ENCODE peak calls at places on chromosomes 5 and 9, in six cellular contexts. A is left ventricle myocardium inferior, W is psoas muscle, U is PC-3, V is kidney, R is lower lobe of right lung. K is an unnamed sample. For H3K36me3, the result is how much of the 10 kb centered on the place peaks cover.

GRCh38 chr9:109117856-109118801 is 1.6 kb downstream of the TMEM245 start:
- DNase-seq in W (peak), V (peak), R (no peak), U (peak), A (no peak), K (no peak)

GRCh38 chr5:107092695-107093094 is 578.0 kb downstream of the EFNA5 start:
- DNase-seq in V (no peak), A (no peak), R (no peak), W (no peak), U (peak), K (no peak)

GRCh38 chr9:89664896-89665329 is 60.1 kb downstream of the GADD45G start:
- DNase-seq in R (peak), U (peak), W (no peak), V (peak), A (no peak), K (no peak)

GRCh38 chr5:160887780-160888179 is 35.8 kb upstream of the ATP10B start:
- DNase-seq in V (no peak), U (no peak), R (no peak), W (no peak), A (no peak), K (no peak)

GRCh38 chr9:126472446-126472845 is 141.3 kb upstream of the LMX1B start:
- DNase-seq in R (no peak), A (no peak), U (no peak), W (no peak), V (no peak), K (no peak)

GRCh38 chr5:136082390-136083193 is 50.1 kb upstream of the SMAD5 start:
- DNase-seq in W (peak), V (peak), A (peak), R (peak), U (peak), K (no peak)

GRCh38 chr5:134649163-134649916 is 755 bp downstream of the SEC24A start:
- DNase-seq in U (no peak), W (peak), A (no peak), R (peak), V (peak), K (no peak)

GRCh38 chr5:18354828-18355227 is 720.6 kb downstream of the TAF11L14 start:
- DNase-seq in U (no peak), W (no peak), V (no peak), R (no peak), A (no peak), K (no peak)

GRCh38 chr9:123343428-123344272 is 12.3 kb upstream of the CRB2 start:
- DNase-seq in A (no peak), R (no peak), U (no peak), V (no peak), W (no peak), K (no peak)

GRCh38 chr9:34664281-34665108 is 2.0 kb upstream of the CCL27 start:
- DNase-seq in U (peak), V (peak), W (peak), A (peak), R (peak), K (no peak)

GRCh38 chr9:116411506-116411905 is 257.9 kb downstream of the PAPPA start:
- DNase-seq in R (no peak), A (no peak), W (no peak), V (no peak), U (no peak), K (no peak)

GRCh38 chr5:73682176-73682575 is 56.2 kb downstream of the ARHGEF28 start:
- DNase-seq in V (no peak), U (no peak), A (no peak), W (no peak), R (no peak), K (no peak)

GRCh38 chr9:99272866-99273265 is 50.8 kb downstream of the SEC61B start:
- DNase-seq in W (no peak), U (no peak), V (no peak), A (no peak), R (no peak), K (no peak)

GRCh38 chr5:122756263-122756911 is 18.5 kb upstream of the SNX2 start:
- DNase-seq in R (no peak), U (peak), A (no peak), V (no peak), W (no peak), K (peak)

GRCh38 chr9:124839612-124840299 is 13.5 kb upstream of the WDR38 start:
- DNase-seq in A (no peak), W (no peak), V (peak), R (no peak), U (peak), K (no peak)

GRCh38 chr9:136584401-136585328 is 38.8 kb upstream of the NOTCH1 start:
- DNase-seq in U (no peak), A (no peak), R (no peak), V (peak), W (no peak), K (no peak)

GRCh38 chr9:131503626-131504465 is 1.1 kb downstream of the POMT1 start:
- DNase-seq in U (peak), W (no peak), R (no peak), A (no peak), V (no peak), K (no peak)

GRCh38 chr9:19057033-19057432 is 7.8 kb downstream of the RRAGA start:
- DNase-seq in U (no peak), R (no peak), W (no peak), V (no peak), A (no peak), K (no peak)

GRCh38 chr5:173178369-173178910 is 34.1 kb downstream of the BNIP1 start:
- DNase-seq in W (no peak), R (no peak), A (no peak), U (no peak), V (no peak), K (no peak)

GRCh38 chr5:173172166-173172565 is 27.8 kb downstream of the BNIP1 start:
- DNase-seq in A (no peak), W (no peak), R (no peak), V (no peak), U (no peak), K (no peak)

GRCh38 chr5:173180331-173180730 is 36.0 kb downstream of the BNIP1 start:
- DNase-seq in W (no peak), V (no peak), A (no peak), R (no peak), U (no peak), K (no peak)

DNA sequence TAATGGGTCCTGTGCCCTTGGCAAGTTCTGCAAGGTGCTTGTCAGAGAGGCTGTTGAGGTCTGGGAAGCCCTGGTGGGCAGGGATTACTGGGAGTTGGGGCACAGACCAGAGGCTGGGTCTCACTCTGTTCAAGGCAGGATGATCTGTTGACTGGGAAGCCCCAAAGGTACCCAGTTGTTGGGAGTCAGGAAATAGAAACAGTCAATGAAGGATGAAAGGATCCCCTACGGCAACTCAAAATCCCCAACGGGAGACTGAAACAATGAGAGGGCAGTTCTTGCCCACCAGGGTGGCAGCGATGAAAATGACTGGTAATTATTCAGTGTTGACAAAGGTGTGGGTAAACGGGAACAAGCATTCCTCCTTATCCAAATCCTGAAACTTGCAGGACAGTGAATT is 31.2 kb downstream of the BNIP1 start:
- DNase-seq in R (no peak), W (no peak), U (no peak), A (no peak), V (no peak), K (no peak)
- TF ChIP-seq CTCF in R (no peak), W (no peak), U (no peak), A (no peak), V (no peak), K (no peak)

GRCh38 chr5:64796301-64796700 is 27.6 kb downstream of the CWC27 start:
- DNase-seq in V (no peak), W (no peak), U (no peak), A (no peak), R (no peak), K (no peak)
- H3K36me3 ChIP-seq in V (under half), W (under half), U (under half), A (under half), R (under half), K (under half)

GRCh38 chr5:141149812-141150211 is at the start of gene PCDHB6:
- DNase-seq in U (no peak), V (no peak), W (no peak), R (no peak), A (no peak), K (no peak)
- TF ChIP-seq CTCF in U (no peak), V (peak), W (no peak), R (peak), A (no peak), K (peak)

GRCh38 chr5:158998911-158999705 is 100.6 kb downstream of the EBF1 start:
- DNase-seq in W (no peak), U (no peak), R (no peak), A (no peak), V (no peak), K (no peak)
- H3K36me3 ChIP-seq in W (under half), U (under half), R (under half), A (under half), V (under half), K (under half)

GRCh38 chr5:80492741-80493140 is 4.8 kb downstream of the FAM151B start:
- DNase-seq in W (no peak), R (no peak), V (no peak), U (no peak), A (no peak), K (no peak)

GRCh38 chr5:80483636-80484232 is 4.2 kb upstream of the FAM151B start:
- DNase-seq in W (no peak), U (no peak), R (no peak), V (no peak), A (no peak), K (no peak)

GRCh38 chr5:80491296-80491695 is 3.4 kb downstream of the FAM151B start:
- DNase-seq in R (no peak), U (no peak), A (no peak), W (no peak), V (no peak), K (no peak)

GRCh38 chr5:80487444-80487828 is 464 bp upstream of the FAM151B start:
- DNase-seq in V (no peak), R (no peak), U (no peak), A (no peak), W (no peak), K (no peak)

GRCh38 chr5:80487829-80488708 is at the start of gene FAM151B:
- DNase-seq in W (peak), A (peak), R (peak), U (peak), V (peak), K (peak)
- TF ChIP-seq CTCF in W (peak), A (peak), R (peak), U (peak), V (peak), K (peak)

GRCh38 chr5:72199681-72200080 is 92.4 kb downstream of the MAP1B start:
- DNase-seq in W (no peak), U (no peak), V (no peak), R (no peak), A (no peak), K (no peak)

GRCh38 chr5:72197393-72197792 is 90.1 kb downstream of the MAP1B start:
- DNase-seq in V (no peak), A (no peak), R (no peak), U (no peak), W (no peak), K (no peak)

GRCh38 chr5:72191404-72191803 is 84.1 kb downstream of the MAP1B start:
- DNase-seq in R (no peak), W (no peak), A (no peak), V (no peak), U (no peak), K (no peak)

GRCh38 chr5:72194846-72195245 is 87.6 kb downstream of the MAP1B start:
- DNase-seq in A (no peak), U (no peak), W (no peak), R (no peak), V (no peak), K (no peak)

DNA sequence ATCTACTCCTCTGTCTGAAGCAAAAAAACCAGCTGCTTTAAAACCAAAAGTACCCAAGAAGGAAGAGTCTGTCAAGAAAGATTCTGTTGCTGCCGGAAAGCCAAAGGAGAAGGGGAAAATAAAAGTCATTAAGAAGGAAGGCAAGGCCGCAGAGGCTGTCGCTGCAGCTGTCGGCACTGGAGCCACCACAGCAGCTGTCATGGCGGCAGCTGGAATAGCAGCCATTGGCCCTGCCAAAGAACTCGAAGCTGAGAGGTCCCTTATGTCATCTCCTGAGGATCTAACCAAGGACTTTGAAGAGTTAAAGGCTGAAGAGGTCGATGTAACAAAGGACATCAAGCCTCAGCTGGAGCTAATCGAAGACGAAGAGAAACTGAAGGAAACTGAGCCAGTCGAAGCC is 88.3 kb downstream of the MAP1B start:
- DNase-seq in V (no peak), A (no peak), R (no peak), W (no peak), U (no peak), K (no peak)
- H3K36me3 ChIP-seq in V (under half), A (half or more), R (under half), W (under half), U (under half), K (under half)

GRCh38 chr5:66223637-66224036 is 79.5 kb downstream of the SREK1 start:
- DNase-seq in A (no peak), U (peak), V (no peak), W (no peak), R (no peak), K (no peak)
- TF ChIP-seq CTCF in A (peak), U (peak), V (no peak), W (no peak), R (peak), K (peak)

GRCh38 chr5:169757016-169757415 is 119.9 kb downstream of the DOCK2 start:
- DNase-seq in A (no peak), V (no peak), R (no peak), W (no peak), U (no peak), K (no peak)

GRCh38 chr5:169763437-169764301 is 126.6 kb downstream of the DOCK2 start:
- DNase-seq in W (no peak), U (no peak), A (peak), R (no peak), V (no peak), K (no peak)

GRCh38 chr5:169762338-169763095 is 125.4 kb downstream of the DOCK2 start:
- DNase-seq in U (peak), A (no peak), W (no peak), V (no peak), R (no peak), K (no peak)

GRCh38 chr5:169758886-169759285 is 121.8 kb downstream of the DOCK2 start:
- DNase-seq in R (no peak), V (no peak), A (no peak), W (no peak), U (no peak), K (no peak)

DNA sequence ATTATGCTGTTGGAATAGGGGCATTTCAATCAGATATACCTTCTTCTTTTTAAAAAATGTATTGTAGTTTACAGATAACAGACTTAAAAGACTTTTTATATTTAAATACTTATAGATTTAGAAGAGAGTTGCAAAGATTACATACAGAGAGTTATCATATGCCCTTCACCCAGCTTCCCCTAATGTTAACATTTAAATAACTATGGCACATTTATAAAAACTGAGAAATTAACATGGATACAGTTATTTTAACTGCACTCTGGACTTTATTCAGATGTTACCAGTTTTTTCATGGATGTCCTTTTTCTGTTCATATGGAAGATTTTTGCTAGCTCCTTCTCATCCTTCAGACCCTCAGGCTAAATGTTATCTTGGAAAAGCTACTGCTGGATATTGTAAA is 123.2 kb downstream of the DOCK2 start:
- DNase-seq in A (no peak), R (no peak), U (no peak), W (no peak), V (no peak), K (no peak)
- H3K36me3 ChIP-seq in A (under half), R (under half), U (under half), W (under half), V (under half), K (under half)

DNA sequence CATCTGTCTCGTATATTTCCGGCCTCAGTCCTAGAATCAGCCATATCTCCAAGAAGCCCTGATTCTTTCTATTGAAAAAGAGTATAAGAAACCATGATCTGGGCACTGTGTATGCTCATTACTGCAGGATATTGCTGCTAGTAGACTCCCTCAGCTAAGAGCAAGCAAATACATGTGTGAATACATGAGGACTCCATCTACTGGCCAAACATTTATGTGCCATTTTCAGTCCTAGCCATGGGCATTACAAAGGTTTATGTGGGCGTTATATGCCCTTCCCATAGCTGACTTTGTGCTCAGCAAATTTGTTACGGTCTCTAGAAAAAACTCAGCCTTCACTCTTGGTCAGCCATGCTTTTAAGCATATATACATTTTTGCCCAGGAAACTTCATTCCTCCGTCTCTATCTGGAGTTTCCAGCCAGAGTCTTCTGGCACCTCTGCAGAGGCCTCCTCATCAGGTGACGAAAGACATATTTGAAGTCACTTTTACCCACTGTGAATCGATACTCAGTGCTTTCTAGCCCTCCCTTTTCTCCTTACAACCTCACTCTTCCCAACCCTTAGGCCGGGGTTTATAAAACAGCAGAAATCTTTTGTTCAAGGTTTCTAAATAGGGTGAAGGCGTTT is 1495.6 kb upstream of the CDH6 start:
- DNase-seq in A (no peak), U (peak), V (no peak), R (no peak), W (no peak), K (no peak)
- TF ChIP-seq CTCF in A (no peak), U (peak), V (peak), R (no peak), W (no peak), K (no peak)

K was measured in BJ.